ENCODE peak calls at places on chromosomes 11 and 22, in ten cellular contexts. G, N, P, O, X, Y, K, A, J and U are unnamed samples.

GRCh38 chr22:50084085-50084484 is 1.1 kb downstream of the MLC1 start:
- DNase-seq in J (no peak), G (no peak), N (no peak), O (no peak), Y (no peak), K (no peak), P (no peak), X (no peak), A (no peak), U (no peak)

GRCh38 chr11:32334822-32335221 is 100.5 kb downstream of the WT1 start:
- DNase-seq in N (no peak), K (no peak), P (peak), A (no peak), O (no peak), X (peak), Y (no peak), G (peak), J (no peak), U (no peak)

GRCh38 chr11:115944596-115944995 is 440.4 kb upstream of the CADM1 start:
- DNase-seq in N (no peak), Y (no peak), K (no peak), O (no peak), X (no peak), J (no peak), P (no peak), A (no peak), G (no peak), U (no peak)

GRCh38 chr11:114651145-114651718 is 27.1 kb upstream of the NXPE2 start:
- DNase-seq in N (no peak), J (no peak), Y (no peak), O (no peak), K (no peak), A (no peak), G (no peak), P (no peak), X (no peak), U (no peak)

GRCh38 chr22:19962909-19963806 is 21.5 kb upstream of the TXNRD2 start:
- DNase-seq in K (no peak), J (no peak), Y (peak), A (peak), X (no peak), N (no peak), P (no peak), O (no peak), G (peak), U (no peak)

GRCh38 chr11:113392522-113392921 is 4.9 kb downstream of the ANKK1 start:
- DNase-seq in A (no peak), J (no peak), Y (no peak), N (no peak), X (no peak), P (no peak), G (no peak), O (no peak), K (no peak), U (no peak)

GRCh38 chr22:47022075-47022473 is 259.6 kb downstream of the TBC1D22A start:
- DNase-seq in X (no peak), N (no peak), J (no peak), A (no peak), G (no peak), K (no peak), Y (no peak), O (no peak), P (no peak), U (no peak)

GRCh38 chr11:46338988-46339666 is 8.1 kb upstream of the DGKZ start:
- DNase-seq in J (no peak), O (no peak), N (no peak), Y (no peak), X (peak), P (no peak), K (no peak), G (peak), A (no peak), U (peak)

GRCh38 chr22:34885852-34886251 is 180.1 kb upstream of the ISX start:
- DNase-seq in G (no peak), X (no peak), N (no peak), A (no peak), O (no peak), J (no peak), Y (peak), P (no peak), K (no peak), U (no peak)

GRCh38 chr11:76574406-76574805 is 96.1 kb downstream of the LRRC32 start:
- DNase-seq in Y (no peak), P (no peak), A (no peak), K (no peak), N (no peak), O (no peak), X (no peak), G (no peak), J (no peak), U (no peak)

GRCh38 chr11:117824571-117825537 is at the start of gene FXYD2:
- DNase-seq in G (no peak), A (no peak), J (no peak), K (no peak), X (no peak), O (no peak), Y (no peak), P (no peak), N (no peak), U (no peak)

GRCh38 chr11:58286249-58286648 is 18.2 kb upstream of the OR10W1 start:
- DNase-seq in N (no peak), G (peak), O (no peak), J (peak), P (peak), K (peak), A (peak), X (peak), Y (no peak), U (no peak)

GRCh38 chr11:6268811-6269210 is 9.2 kb downstream of the CCKBR start:
- DNase-seq in A (no peak), P (no peak), J (no peak), Y (no peak), K (no peak), G (no peak), O (no peak), X (no peak), N (no peak), U (no peak)

GRCh38 chr22:45505991-45506743 is 3.5 kb downstream of the FBLN1 start:
- DNase-seq in K (no peak), J (no peak), Y (no peak), G (peak), X (no peak), O (no peak), A (no peak), N (no peak), P (no peak), U (no peak)

GRCh38 chr22:45502215-45503070 is at the start of gene FBLN1:
- DNase-seq in P (no peak), G (peak), X (peak), K (no peak), J (no peak), A (peak), N (no peak), Y (no peak), O (no peak), U (no peak)

GRCh38 chr22:45503071-45503815 is 560 bp downstream of the FBLN1 start:
- DNase-seq in X (peak), N (no peak), A (peak), K (no peak), O (no peak), J (no peak), Y (no peak), G (peak), P (no peak), U (no peak)

GRCh38 chr22:45504703-45505341 is 2.1 kb downstream of the FBLN1 start:
- DNase-seq in X (peak), Y (no peak), O (no peak), J (no peak), P (no peak), N (no peak), K (no peak), G (peak), A (no peak), U (no peak)

GRCh38 chr22:45503816-45504702 is 1.4 kb downstream of the FBLN1 start:
- DNase-seq in X (peak), N (peak), G (peak), K (no peak), A (no peak), Y (no peak), P (no peak), O (no peak), J (no peak), U (no peak)
- H3K27ac ChIP-seq in X (peak), N (peak), G (peak), K (no peak), A (peak), Y (peak), P (no peak), O (peak), J (peak), U (no peak)

GRCh38 chr22:24265734-24266133 is 4.9 kb upstream of the SPECC1L start:
- DNase-seq in J (no peak), Y (no peak), N (no peak), P (peak), K (peak), A (no peak), X (no peak), G (no peak), O (peak), U (no peak)
- H3K27ac ChIP-seq in J (no peak), Y (no peak), N (no peak), P (no peak), K (no peak), A (no peak), X (no peak), G (no peak), O (no peak), U (no peak)

GRCh38 chr11:12235549-12235944 is 125.2 kb downstream of the MICAL2 start:
- DNase-seq in G (no peak), A (no peak), K (no peak), Y (no peak), N (no peak), O (no peak), P (no peak), X (no peak), J (no peak), U (no peak)
- H3K27ac ChIP-seq in G (no peak), A (peak), K (no peak), Y (no peak), N (no peak), O (peak), P (no peak), X (no peak), J (peak), U (no peak)

GRCh38 chr11:120183701-120184141 is 27.1 kb upstream of the OAF start:
- DNase-seq in O (peak), G (no peak), N (peak), Y (no peak), J (no peak), K (no peak), P (no peak), X (no peak), A (no peak), U (no peak)
- H3K27ac ChIP-seq in O (peak), G (no peak), N (no peak), Y (no peak), J (no peak), K (no peak), P (no peak), X (no peak), A (no peak), U (no peak)